ENCODE peak calls at places on chromosomes 13 and 19, in seven cellular contexts. A is GM12878, N is Peyer's patch, C is right lobe of liver, K is transverse colon, X is HCT116, W is uterus. T is an unnamed sample.

GRCh38 chr13:113245858-113246791 is 36.7 kb downstream of the CUL4A start:
- DNase-seq in A (no peak), N (no peak), C (no peak), K (no peak), X (no peak), W (no peak), T (no peak)

GRCh38 chr13:49113526-49114286 is 106.4 kb upstream of the MLNR start:
- DNase-seq in A (no peak), N (no peak), C (no peak), K (no peak), X (no peak), W (no peak), T (no peak)

GRCh38 chr19:32519023-32519422 is 62.0 kb upstream of the PDCD5 start:
- DNase-seq in A (no peak), N (no peak), C (no peak), K (no peak), X (no peak), W (no peak), T (no peak)

GRCh38 chr19:6509118-6509971 is 7.2 kb upstream of the TUBB4A start:
- DNase-seq in A (no peak), N (no peak), C (peak), K (no peak), X (no peak), W (no peak), T (no peak)

GRCh38 chr13:94416454-94417080 is 62.9 kb downstream of the DCT start:
- DNase-seq in A (no peak), N (no peak), C (peak), K (no peak), X (peak), W (no peak), T (no peak)

GRCh38 chr13:108276060-108276459 is 6.5 kb downstream of the TNFSF13B start:
- DNase-seq in A (no peak), N (no peak), C (no peak), K (no peak), X (no peak), W (peak), T (peak)

GRCh38 chr13:45737571-45738002 is 35.5 kb downstream of the CBY2 start:
- DNase-seq in A (no peak), N (no peak), C (no peak), K (no peak), X (peak), W (no peak), T (no peak)

GRCh38 chr13:31638577-31638976 is 100.7 kb upstream of the RXFP2 start:
- DNase-seq in A (no peak), N (no peak), C (no peak), K (no peak), X (no peak), W (no peak), T (no peak)

GRCh38 chr19:2866495-2867024 is 575 bp upstream of the ZNF556 start:
- DNase-seq in A (no peak), N (no peak), C (no peak), K (no peak), X (no peak), W (no peak), T (no peak)

GRCh38 chr13:106533940-106534843 is 1.3 kb downstream of the EFNB2 start:
- DNase-seq in A (no peak), N (peak), C (peak), K (peak), X (no peak), W (peak), T (peak)

GRCh38 chr13:87084192-87084591 is 587.0 kb upstream of the SLITRK5 start:
- DNase-seq in A (no peak), N (no peak), C (no peak), K (no peak), X (no peak), W (no peak), T (no peak)

GRCh38 chr19:5338661-5339469 is 1.7 kb downstream of the PTPRS start:
- DNase-seq in A (no peak), N (no peak), C (no peak), K (no peak), X (no peak), W (no peak), T (no peak)

GRCh38 chr13:91722267-91722884 is 324.0 kb downstream of the GPC5 start:
- DNase-seq in A (no peak), N (no peak), C (no peak), K (no peak), X (no peak), W (no peak), T (no peak)

GRCh38 chr13:59566544-59566943 is 597.2 kb downstream of the DIAPH3 start:
- DNase-seq in A (no peak), N (no peak), C (no peak), K (no peak), X (no peak), W (no peak), T (no peak)

GRCh38 chr19:19185853-19186728 is 5.9 kb downstream of the BORCS8 start:
- DNase-seq in A (no peak), N (peak), C (peak), K (peak), X (peak), W (no peak), T (no peak)

GRCh38 chr19:41398042-41398403 is 405 bp downstream of the BCKDHA start:
- DNase-seq in A (no peak), N (no peak), C (no peak), K (no peak), X (no peak), W (no peak), T (no peak)

GRCh38 chr13:94480672-94481145 is 1.2 kb upstream of the DCT start:
- DNase-seq in A (no peak), N (no peak), C (no peak), K (no peak), X (no peak), W (no peak), T (no peak)

GRCh38 chr19:34856052-34856451 is 70.7 kb upstream of the ZNF30 start:
- DNase-seq in A (no peak), N (no peak), C (no peak), K (no peak), X (no peak), W (no peak), T (no peak)

GRCh38 chr13:101946411-101946810 is 455.4 kb downstream of the FGF14 start:
- DNase-seq in A (no peak), N (no peak), C (no peak), K (no peak), X (no peak), W (no peak), T (no peak)

GRCh38 chr19:46392252-46392801 is 21.0 kb downstream of the CCDC8 start:
- DNase-seq in A (no peak), N (no peak), C (peak), K (no peak), X (no peak), W (no peak), T (no peak)

GRCh38 chr19:58559275-58560006 is 1.0 kb upstream of the UBE2M start:
- DNase-seq in A (peak), N (peak), C (peak), K (peak), X (peak), W (peak), T (peak)

DNA sequence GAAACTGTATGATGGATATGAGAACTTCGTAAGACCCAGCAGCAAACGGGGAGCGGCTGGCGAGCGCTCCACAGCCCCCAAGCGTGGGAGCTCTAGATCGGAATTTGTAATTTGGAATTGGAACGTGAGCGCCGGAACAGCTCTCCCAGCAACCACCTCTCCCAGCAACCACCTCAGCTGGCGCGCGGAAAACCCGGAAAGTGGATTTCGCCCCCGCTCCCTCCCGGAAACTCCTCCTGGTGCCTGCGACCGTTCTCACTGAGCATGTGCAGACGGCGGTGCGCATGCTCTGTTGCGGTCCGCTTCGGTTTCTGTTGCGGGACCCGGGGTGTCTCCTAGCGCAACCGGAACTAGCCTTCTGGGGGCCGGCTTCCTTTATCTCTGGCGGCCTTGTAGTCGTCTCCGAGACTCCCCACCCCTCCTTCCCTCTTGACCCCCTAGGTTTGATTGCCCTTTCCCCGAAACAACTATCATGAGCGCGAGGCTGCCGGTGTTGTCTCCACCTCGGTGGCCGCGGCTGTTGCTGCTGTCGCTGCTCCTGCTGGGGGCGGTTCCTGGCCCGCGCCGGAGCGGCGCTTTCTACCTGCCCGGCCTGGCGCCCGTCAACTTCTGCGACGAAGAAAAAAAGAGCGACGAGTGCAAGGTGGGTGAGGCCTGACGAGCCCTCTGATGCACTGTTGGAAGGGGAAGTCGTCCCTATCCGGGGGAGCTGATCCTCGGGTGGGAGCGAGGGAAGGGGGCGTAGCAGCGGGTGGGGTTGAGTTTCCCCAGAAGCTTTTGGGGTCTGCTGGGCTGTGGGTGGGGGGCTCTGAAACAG is at the start of gene TM9SF2:
- DNase-seq in A (peak), N (peak), C (peak), K (peak), X (peak), W (peak), T (peak)
- TF ChIP-seq POLR2A in A (peak), N (peak), C (peak), K (peak), X (peak), W (peak), T (peak)

DNA sequence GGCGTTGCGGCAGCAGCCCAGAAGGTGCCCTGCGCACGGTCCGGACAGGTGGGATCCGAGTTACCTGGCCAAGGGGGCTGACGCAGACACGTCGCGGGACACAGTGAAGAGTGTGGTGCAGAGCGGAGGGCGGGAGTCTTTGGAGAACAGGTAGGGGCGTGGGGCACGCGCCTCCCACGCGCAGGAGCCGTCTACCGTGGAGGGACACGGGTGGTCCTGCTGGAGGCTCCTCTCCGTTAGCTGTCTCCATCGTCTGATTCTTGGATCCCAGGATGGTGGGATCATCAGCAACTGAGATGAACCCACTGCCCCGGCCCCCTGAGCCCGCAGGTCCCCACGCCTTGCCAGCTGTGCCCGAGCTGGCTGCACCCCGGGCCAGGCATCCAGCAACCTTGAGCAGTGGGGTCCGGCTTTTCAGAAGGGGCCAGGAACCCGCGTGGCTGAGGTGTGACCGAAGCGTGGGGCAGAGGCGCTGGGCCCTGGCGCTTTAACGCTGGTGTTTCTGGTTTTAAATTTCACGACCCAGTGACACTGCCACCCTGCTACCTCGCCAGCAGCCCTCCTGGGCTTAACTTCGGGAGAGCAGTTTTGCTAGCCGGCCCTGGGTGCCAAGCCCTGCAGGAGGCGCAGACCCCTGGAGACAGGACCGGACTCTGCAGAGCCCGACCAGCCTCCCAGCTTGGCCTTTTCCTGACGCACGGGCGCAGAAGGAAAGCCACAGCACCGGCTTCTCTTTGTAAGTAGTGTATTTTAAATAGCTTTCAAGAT is 7.3 kb downstream of the FGF22 start:
- DNase-seq in A (no peak), N (no peak), C (no peak), K (no peak), X (no peak), W (no peak), T (no peak)
- TF ChIP-seq POLR2A in A (peak), N (no peak), C (no peak), K (no peak), X (no peak), W (no peak), T (no peak)

GRCh38 chr19:56840452-56841193 is at the start of the genes PEG3 and ZIM2:
- DNase-seq in A (no peak), N (no peak), C (peak), K (peak), X (no peak), W (peak), T (peak)
- TF ChIP-seq POLR2A in A (no peak), N (no peak), C (no peak), K (no peak), X (no peak), W (no peak), T (peak)

GRCh38 chr13:27621116-27621365 is 651 bp upstream of the POLR1D start:
- DNase-seq in A (no peak), N (no peak), C (no peak), K (no peak), X (peak), W (no peak), T (no peak)

GRCh38 chr13:27622881-27623280 is 1.2 kb downstream of the POLR1D start:
- DNase-seq in A (no peak), N (no peak), C (no peak), K (no peak), X (no peak), W (no peak), T (peak)

GRCh38 chr13:27620377-27621115 is at the start of gene LNX2:
- DNase-seq in A (peak), N (peak), C (peak), K (peak), X (peak), W (peak), T (peak)

GRCh38 chr13:27622102-27622820 is 569 bp downstream of the POLR1D start:
- DNase-seq in A (no peak), N (no peak), C (no peak), K (peak), X (no peak), W (no peak), T (no peak)

GRCh38 chr13:27621366-27622101 is at the start of gene POLR1D:
- DNase-seq in A (peak), N (peak), C (peak), K (peak), X (peak), W (peak), T (peak)
- TF ChIP-seq POLR2A in A (peak), N (peak), C (peak), K (peak), X (peak), W (peak), T (peak)

DNA sequence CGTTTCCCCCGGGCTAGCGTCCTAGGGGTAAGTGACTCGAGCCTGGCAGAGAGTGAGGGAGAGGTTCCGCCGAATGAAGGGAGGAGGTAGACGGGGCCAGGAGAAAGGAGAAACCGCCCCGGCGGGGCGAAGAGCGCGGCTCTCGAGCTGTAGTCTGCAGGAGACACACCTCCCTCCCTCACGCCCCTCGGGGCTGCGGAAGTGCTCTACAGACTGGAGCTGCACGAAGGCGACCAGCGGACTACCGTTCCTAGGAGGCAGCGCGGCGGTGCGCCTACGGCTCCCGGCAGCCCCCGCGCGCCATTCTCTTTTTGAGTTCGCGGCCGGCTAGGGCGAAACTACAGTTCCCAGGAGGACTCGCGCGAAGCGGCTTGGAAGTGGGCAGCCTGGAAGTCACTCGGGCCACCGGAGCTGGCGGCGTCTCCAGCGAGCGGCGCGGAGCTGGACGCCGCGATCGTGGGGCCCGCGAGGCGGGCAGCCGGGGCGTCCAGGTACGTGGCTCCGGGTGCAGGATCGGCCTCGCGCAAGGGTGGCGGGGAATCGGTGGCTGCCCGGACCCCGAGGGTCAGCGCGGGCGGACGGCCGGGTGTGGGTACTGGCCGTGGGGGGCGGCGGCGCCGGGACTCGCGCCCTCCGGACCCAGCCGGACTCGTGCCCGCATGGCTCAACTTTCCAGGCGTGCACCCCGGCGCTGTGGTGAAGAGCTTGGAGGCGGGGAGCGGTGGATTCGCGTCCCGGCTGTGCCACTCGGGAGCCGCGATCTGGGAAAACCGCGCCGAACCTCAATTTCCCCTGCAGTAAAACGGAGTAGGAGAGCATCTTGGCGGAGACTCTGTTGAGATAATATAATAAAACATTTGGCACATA is at the start of gene SIPA1L3:
- DNase-seq in A (peak), N (peak), C (peak), K (peak), X (peak), W (peak), T (peak)
- TF ChIP-seq POLR2A in A (peak), N (peak), C (peak), K (peak), X (peak), W (peak), T (no peak)

GRCh38 chr19:11164879-11165406 is 9.4 kb upstream of the SPC24 start:
- DNase-seq in A (no peak), N (no peak), C (no peak), K (peak), X (no peak), W (peak), T (peak)

GRCh38 chr19:11164278-11164677 is 8.7 kb upstream of the SPC24 start:
- DNase-seq in A (no peak), N (no peak), C (no peak), K (no peak), X (no peak), W (no peak), T (no peak)

GRCh38 chr19:11159598-11160001 is 4.0 kb upstream of the SPC24 start:
- DNase-seq in A (no peak), N (no peak), C (no peak), K (no peak), X (no peak), W (peak), T (no peak)

GRCh38 chr19:11155373-11156120 is at the start of gene SPC24:
- DNase-seq in A (peak), N (peak), C (peak), K (peak), X (peak), W (peak), T (peak)

GRCh38 chr19:11160119-11160768 is 4.7 kb upstream of the SPC24 start:
- DNase-seq in A (no peak), N (no peak), C (no peak), K (no peak), X (no peak), W (no peak), T (no peak)
- TF ChIP-seq POLR2A in A (no peak), N (no peak), C (no peak), K (no peak), X (no peak), W (no peak), T (no peak)

GRCh38 chr19:7646426-7646700 is 9.5 kb downstream of the STXBP2 start:
- DNase-seq in A (no peak), N (no peak), C (peak), K (no peak), X (no peak), W (no peak), T (no peak)

GRCh38 chr19:7647156-7647555 is 10.2 kb downstream of the STXBP2 start:
- DNase-seq in A (no peak), N (no peak), C (no peak), K (no peak), X (no peak), W (no peak), T (no peak)

GRCh38 chr19:7650148-7650547 is 13.2 kb downstream of the STXBP2 start:
- DNase-seq in A (no peak), N (no peak), C (no peak), K (no peak), X (no peak), W (no peak), T (no peak)

GRCh38 chr19:7645656-7646425 is 8.9 kb downstream of the STXBP2 start:
- DNase-seq in A (no peak), N (no peak), C (peak), K (no peak), X (no peak), W (no peak), T (no peak)

DNA sequence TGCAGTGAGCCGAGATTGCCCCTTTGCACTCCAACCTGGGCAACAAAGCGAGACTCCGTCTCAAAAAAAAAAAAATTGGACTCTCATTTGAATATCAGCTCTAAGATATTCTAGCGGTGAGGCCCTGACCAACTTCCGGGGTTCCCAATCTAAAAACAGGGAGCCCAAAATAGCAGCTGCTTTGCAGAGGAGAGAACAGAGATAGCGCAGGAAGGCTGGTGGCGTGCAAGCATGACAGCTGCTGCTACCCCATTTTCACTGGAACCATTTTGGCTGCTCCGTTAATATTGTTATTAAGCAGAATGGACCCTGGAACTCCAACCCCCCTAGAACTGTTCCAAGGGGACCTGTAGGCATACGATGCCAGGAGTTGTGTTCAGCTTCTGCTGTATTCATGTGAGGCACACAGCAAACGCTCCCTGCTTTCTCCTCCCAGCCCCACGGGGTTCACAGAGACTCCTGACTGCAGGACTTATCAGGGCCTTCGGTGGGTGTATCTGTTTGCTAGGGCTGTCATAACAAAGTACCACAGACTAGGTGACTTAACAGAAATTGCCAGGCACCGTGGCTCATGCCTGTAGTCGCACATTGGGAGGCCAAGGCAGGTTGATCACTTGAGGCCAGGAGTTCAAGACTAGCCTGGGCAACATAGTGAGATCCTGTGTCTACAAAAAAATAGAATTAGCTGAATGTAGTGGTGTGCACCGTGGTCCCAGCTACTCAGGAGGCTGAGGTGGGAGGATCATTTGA is 11.5 kb downstream of the STXBP2 start:
- DNase-seq in A (no peak), N (no peak), C (no peak), K (no peak), X (no peak), W (no peak), T (no peak)
- TF ChIP-seq POLR2A in A (no peak), N (no peak), C (no peak), K (no peak), X (no peak), W (no peak), T (no peak)

GRCh38 chr19:17214531-17215124 is 529 bp upstream of the USE1 start:
- DNase-seq in A (no peak), N (no peak), C (no peak), K (no peak), X (no peak), W (no peak), T (no peak)

GRCh38 chr19:17216058-17216670 is 1.0 kb downstream of the USE1 start:
- DNase-seq in A (no peak), N (no peak), C (no peak), K (no peak), X (no peak), W (no peak), T (peak)

GRCh38 chr19:17213334-17213733 is 1.8 kb upstream of the USE1 start:
- DNase-seq in A (no peak), N (no peak), C (no peak), K (no peak), X (no peak), W (no peak), T (peak)

GRCh38 chr19:17211547-17212446 is 3.4 kb upstream of the USE1 start:
- DNase-seq in A (no peak), N (no peak), C (no peak), K (no peak), X (no peak), W (no peak), T (peak)

GRCh38 chr19:17215125-17215971 is at the start of gene USE1:
- DNase-seq in A (peak), N (peak), C (peak), K (peak), X (peak), W (peak), T (peak)
- TF ChIP-seq POLR2A in A (peak), N (peak), C (peak), K (peak), X (peak), W (no peak), T (peak)

T was measured in ovary.